ENCODE peak calls at places on chromosomes 16 and 17, in four cellular contexts. One of them, this sample, is unnamed. For H3K9me3, the result is how much of the 10 kb centered on the place peaks cover.

GRCh38 chr16:1037023-1037933 is 35.3 kb upstream of the SSTR5 start:
- DNase-seq in H9: no peak
- DNase-seq in Panc1: no peak
- DNase-seq in psoas muscle: no peak
- DNase-seq in this sample: no peak

GRCh38 chr17:75144816-75145511 is 9.3 kb downstream of the JPT1 start:
- DNase-seq in psoas muscle: no peak
- DNase-seq in H9: no peak
- DNase-seq in Panc1: no peak
- DNase-seq in this sample: no peak

GRCh38 chr16:14151256-14152030 is 80.3 kb downstream of the MRTFB start:
- DNase-seq in Panc1: no peak
- DNase-seq in H9: no peak
- DNase-seq in psoas muscle: no peak
- DNase-seq in this sample: no peak

GRCh38 chr17:29677139-29677834 is 54.6 kb upstream of the CORO6 start:
- DNase-seq in psoas muscle: peak
- DNase-seq in H9: no peak
- DNase-seq in Panc1: no peak
- DNase-seq in this sample: no peak

GRCh38 chr17:19943026-19943425 is 34.6 kb downstream of the AKAP10 start:
- DNase-seq in Panc1: no peak
- DNase-seq in H9: peak
- DNase-seq in psoas muscle: no peak
- DNase-seq in this sample: no peak

GRCh38 chr16:27515874-27516353 is 33.8 kb downstream of the GTF3C1 start:
- DNase-seq in Panc1: no peak
- DNase-seq in H9: peak
- DNase-seq in psoas muscle: no peak
- DNase-seq in this sample: no peak

GRCh38 chr17:10119203-10120112 is 78.9 kb downstream of the GAS7 start:
- DNase-seq in psoas muscle: peak
- DNase-seq in Panc1: no peak
- DNase-seq in H9: peak
- DNase-seq in this sample: no peak

GRCh38 chr17:9805769-9806168 is 14.4 kb upstream of the DHRS7C start:
- DNase-seq in H9: no peak
- DNase-seq in psoas muscle: no peak
- DNase-seq in Panc1: no peak
- DNase-seq in this sample: no peak

GRCh38 chr17:6574689-6575595 is 18.6 kb upstream of the PITPNM3 start:
- DNase-seq in H9: no peak
- DNase-seq in psoas muscle: no peak
- DNase-seq in Panc1: no peak
- DNase-seq in this sample: no peak

GRCh38 chr17:6456914-6457687 is 12.8 kb downstream of the PIMREG start:
- DNase-seq in H9: peak
- DNase-seq in Panc1: no peak
- DNase-seq in psoas muscle: peak
- DNase-seq in this sample: no peak

GRCh38 chr17:67518881-67519280 is 141.8 kb downstream of the PITPNC1 start:
- DNase-seq in psoas muscle: no peak
- DNase-seq in Panc1: no peak
- DNase-seq in H9: peak
- DNase-seq in this sample: no peak

GRCh38 chr17:17952691-17953090 is 19.5 kb downstream of the TOM1L2 start:
- DNase-seq in H9: peak
- DNase-seq in psoas muscle: no peak
- DNase-seq in Panc1: no peak
- DNase-seq in this sample: no peak

GRCh38 chr17:80913928-80914821 is 77.5 kb upstream of the CHMP6 start:
- DNase-seq in Panc1: no peak
- DNase-seq in H9: no peak
- DNase-seq in psoas muscle: no peak
- DNase-seq in this sample: no peak

GRCh38 chr17:61065263-61065773 is 334.3 kb upstream of the TBX2 start:
- DNase-seq in Panc1: no peak
- DNase-seq in psoas muscle: no peak
- DNase-seq in H9: no peak
- DNase-seq in this sample: no peak

GRCh38 chr16:11201498-11202259 is 54.3 kb downstream of the SOCS1 start:
- DNase-seq in H9: peak
- DNase-seq in psoas muscle: no peak
- DNase-seq in Panc1: peak
- DNase-seq in this sample: no peak

GRCh38 chr17:77649717-77650211 is 308.7 kb upstream of the TNRC6C start:
- DNase-seq in psoas muscle: no peak
- DNase-seq in H9: peak
- DNase-seq in Panc1: no peak
- DNase-seq in this sample: no peak

GRCh38 chr17:41404024-41404651 is 6.7 kb upstream of the KRT31 start:
- DNase-seq in Panc1: peak
- DNase-seq in psoas muscle: no peak
- DNase-seq in H9: no peak
- DNase-seq in this sample: no peak

GRCh38 chr16:89922884-89923639 is at the start of gene TUBB3:
- DNase-seq in H9: peak
- DNase-seq in psoas muscle: peak
- DNase-seq in Panc1: no peak
- DNase-seq in this sample: no peak

GRCh38 chr17:72182256-72182890 is 61.6 kb downstream of the SOX9 start:
- DNase-seq in H9: peak
- DNase-seq in Panc1: no peak
- DNase-seq in psoas muscle: no peak
- DNase-seq in this sample: no peak

GRCh38 chr16:25838724-25839186 is 147.0 kb downstream of the HS3ST4 start:
- DNase-seq in psoas muscle: no peak
- DNase-seq in Panc1: peak
- DNase-seq in H9: peak
- DNase-seq in this sample: no peak

GRCh38 chr17:50055055-50055425 is 870 bp upstream of the ITGA3 start:
- DNase-seq in H9: peak
- DNase-seq in psoas muscle: no peak
- DNase-seq in Panc1: no peak
- DNase-seq in this sample: no peak

GRCh38 chr17:34252890-34253525 is 2.1 kb upstream of the CCL2 start:
- DNase-seq in Panc1: no peak
- DNase-seq in H9: no peak
- DNase-seq in psoas muscle: no peak
- DNase-seq in this sample: no peak

GRCh38 chr16:82709987-82710386 is 83.2 kb downstream of the CDH13 start:
- DNase-seq in H9: no peak
- DNase-seq in Panc1: no peak
- DNase-seq in psoas muscle: no peak
- DNase-seq in this sample: no peak

GRCh38 chr17:9432121-9432866 is 143.3 kb downstream of the STX8 start:
- DNase-seq in psoas muscle: no peak
- DNase-seq in Panc1: no peak
- DNase-seq in H9: no peak
- DNase-seq in this sample: no peak

GRCh38 chr16:13426736-13427135 is 493.2 kb upstream of the ERCC4 start:
- DNase-seq in psoas muscle: no peak
- DNase-seq in H9: no peak
- DNase-seq in Panc1: no peak
- DNase-seq in this sample: no peak

GRCh38 chr17:40608061-40608581 is 39.5 kb downstream of the SMARCE1 start:
- DNase-seq in H9: no peak
- DNase-seq in psoas muscle: no peak
- DNase-seq in Panc1: no peak
- DNase-seq in this sample: no peak

GRCh38 chr17:44831270-44831770 is 1.2 kb upstream of the GJC1 start:
- DNase-seq in H9: peak
- DNase-seq in Panc1: no peak
- DNase-seq in psoas muscle: no peak
- DNase-seq in this sample: no peak

GRCh38 chr16:28311413-28311812 is 19.1 kb downstream of the SBK1 start:
- DNase-seq in H9: no peak
- DNase-seq in psoas muscle: no peak
- DNase-seq in Panc1: no peak
- DNase-seq in this sample: no peak

GRCh38 chr17:58375216-58375615 is 23.2 kb upstream of the SUPT4H1 start:
- DNase-seq in Panc1: no peak
- DNase-seq in psoas muscle: no peak
- DNase-seq in H9: no peak
- DNase-seq in this sample: no peak

GRCh38 chr16:48182979-48183537 is 27.3 kb upstream of the ABCC12 start:
- DNase-seq in H9: no peak
- DNase-seq in Panc1: no peak
- DNase-seq in psoas muscle: no peak
- DNase-seq in this sample: no peak

GRCh38 chr16:88468289-88469129 is 15.4 kb downstream of the ZFPM1 start:
- DNase-seq in H9: peak
- DNase-seq in Panc1: no peak
- DNase-seq in psoas muscle: no peak
- DNase-seq in this sample: no peak

GRCh38 chr17:1590031-1590746 is 27.6 kb upstream of the PITPNA start:
- DNase-seq in psoas muscle: peak
- DNase-seq in H9: no peak
- DNase-seq in Panc1: peak
- DNase-seq in this sample: no peak

GRCh38 chr17:8162997-8163977 is 539 bp upstream of the VAMP2 start:
- DNase-seq in H9: peak
- DNase-seq in Panc1: no peak
- DNase-seq in psoas muscle: peak
- DNase-seq in this sample: no peak

GRCh38 chr17:77674358-77674757 is 284.1 kb upstream of the TNRC6C start:
- DNase-seq in Panc1: no peak
- DNase-seq in H9: no peak
- DNase-seq in psoas muscle: no peak
- DNase-seq in this sample: no peak

GRCh38 chr16:58678716-58679115 is 5.9 kb downstream of the SLC38A7 start:
- DNase-seq in Panc1: no peak
- DNase-seq in psoas muscle: peak
- DNase-seq in H9: no peak
- DNase-seq in this sample: no peak

GRCh38 chr17:313911-314613 is 38.5 kb downstream of the RPH3AL start:
- DNase-seq in H9: no peak
- DNase-seq in Panc1: no peak
- DNase-seq in psoas muscle: no peak
- DNase-seq in this sample: no peak

DNA sequence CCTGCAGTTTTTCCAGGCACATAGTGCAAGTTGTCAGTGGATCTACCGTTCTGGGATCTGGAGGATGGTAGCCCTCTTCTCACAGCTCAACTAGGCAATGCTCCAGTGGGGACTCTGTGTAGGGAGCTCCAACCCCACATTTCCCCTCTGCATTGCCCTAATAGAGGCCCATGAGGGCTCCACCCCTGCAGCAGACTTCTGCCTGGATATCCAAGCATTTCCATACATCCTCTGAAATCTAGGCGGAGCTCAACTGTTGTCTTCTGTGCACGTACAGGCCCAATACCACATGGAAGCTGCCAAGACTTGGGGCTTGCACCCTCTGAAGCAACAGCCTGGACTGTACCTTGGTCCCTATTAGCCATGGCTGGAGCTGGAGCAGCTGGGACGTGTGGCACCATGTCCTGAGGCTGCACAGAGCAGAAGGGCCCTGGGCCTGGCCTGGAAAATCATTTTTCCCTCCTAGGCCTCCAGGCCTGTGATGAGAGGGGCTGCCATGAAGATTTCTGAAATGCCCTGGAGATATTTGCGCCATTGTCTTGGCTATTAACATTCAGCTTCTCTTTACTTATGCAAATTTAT is 10.9 kb upstream of the MILR1 start:
- DNase-seq in Panc1: no peak
- DNase-seq in psoas muscle: no peak
- DNase-seq in H9: no peak
- DNase-seq in this sample: no peak
- H3K9me3 ChIP-seq in Panc1: under half
- H3K9me3 ChIP-seq in psoas muscle: under half
- H3K9me3 ChIP-seq in H9: under half
- H3K9me3 ChIP-seq in this sample: under half

GRCh38 chr16:60304078-60304477 is 1570.0 kb upstream of the GOT2 start:
- DNase-seq in H9: no peak
- DNase-seq in Panc1: no peak
- DNase-seq in psoas muscle: no peak
- DNase-seq in this sample: no peak
- H3K9me3 ChIP-seq in H9: under half
- H3K9me3 ChIP-seq in Panc1: under half
- H3K9me3 ChIP-seq in psoas muscle: under half
- H3K9me3 ChIP-seq in this sample: under half

DNA sequence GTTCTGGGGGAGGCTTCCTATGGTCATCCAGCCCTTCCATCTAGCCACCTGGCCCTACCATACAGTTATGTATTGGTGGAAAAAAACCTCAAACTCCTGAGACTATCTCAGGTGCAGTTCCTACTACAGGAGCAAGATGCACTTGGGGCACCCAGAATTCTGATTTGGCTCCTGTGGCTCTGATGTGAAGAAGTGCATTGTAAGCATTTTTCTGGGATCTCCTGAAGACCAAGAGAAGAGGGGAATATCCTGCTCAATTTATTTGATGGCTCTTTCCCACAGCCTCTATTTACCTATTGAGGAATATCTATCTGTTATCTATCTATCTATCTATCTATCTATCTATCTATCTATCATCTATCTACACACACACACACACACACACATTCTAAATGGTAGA is 1981.5 kb downstream of the TP53TG3F start:
- DNase-seq in Panc1: no peak
- DNase-seq in psoas muscle: no peak
- DNase-seq in H9: no peak
- DNase-seq in this sample: no peak
- H3K9me3 ChIP-seq in Panc1: under half
- H3K9me3 ChIP-seq in psoas muscle: under half
- H3K9me3 ChIP-seq in H9: half or more
- H3K9me3 ChIP-seq in this sample: under half

GRCh38 chr17:82948957-82949356 is 109.1 kb upstream of the ZNF750 start:
- DNase-seq in psoas muscle: no peak
- DNase-seq in H9: no peak
- DNase-seq in Panc1: no peak
- DNase-seq in this sample: no peak

GRCh38 chr17:82949361-82949760 is 109.5 kb upstream of the ZNF750 start:
- DNase-seq in psoas muscle: peak
- DNase-seq in Panc1: no peak
- DNase-seq in H9: no peak
- DNase-seq in this sample: no peak

GRCh38 chr17:82949984-82950383 is 110.2 kb upstream of the ZNF750 start:
- DNase-seq in Panc1: no peak
- DNase-seq in psoas muscle: peak
- DNase-seq in H9: no peak
- DNase-seq in this sample: no peak

GRCh38 chr17:82950525-82951102 is 110.8 kb upstream of the ZNF750 start:
- DNase-seq in psoas muscle: no peak
- DNase-seq in H9: no peak
- DNase-seq in Panc1: no peak
- DNase-seq in this sample: no peak

DNA sequence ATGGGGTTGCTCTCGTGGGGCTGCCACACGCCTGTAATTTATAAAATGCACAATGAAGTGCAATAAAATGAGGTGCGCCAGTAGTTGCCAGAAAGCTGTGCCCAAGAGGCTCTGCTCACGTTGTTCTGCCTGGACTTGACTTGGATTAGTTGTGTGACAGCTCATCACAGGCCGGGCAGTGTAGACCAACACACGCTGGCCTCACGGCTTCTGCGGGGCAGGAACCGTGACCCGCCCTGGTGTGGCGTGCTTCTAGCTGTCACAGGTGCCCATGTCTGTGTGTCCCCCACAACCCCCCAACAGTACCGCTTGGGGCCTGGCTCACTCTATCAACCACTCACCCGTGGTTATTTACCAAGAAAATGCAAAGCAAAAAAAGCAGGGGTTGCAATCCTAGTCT is 112.2 kb upstream of the ZNF750 start:
- DNase-seq in Panc1: no peak
- DNase-seq in psoas muscle: peak
- DNase-seq in H9: no peak
- DNase-seq in this sample: no peak
- H3K9me3 ChIP-seq in Panc1: under half
- H3K9me3 ChIP-seq in psoas muscle: under half
- H3K9me3 ChIP-seq in H9: half or more
- H3K9me3 ChIP-seq in this sample: under half

This sample was measured in T-helper 17 cell.